ENCODE peak calls at places on chromosomes 16 and 17, in four cellular contexts. N is tibial nerve, K is IMR-90, J is psoas muscle. D is an unnamed sample.

GRCh38 chr17:63635787-63636186 is 13.6 kb downstream of the MAP3K3 start:
- DNase-seq in N (no peak), K (no peak), J (no peak), D (no peak)

GRCh38 chr16:1093284-1094123 is 2.5 kb downstream of the C1QTNF8 start:
- DNase-seq in N (no peak), K (no peak), J (no peak), D (no peak)

GRCh38 chr17:10614536-10615155 is 42.5 kb downstream of the MYH3 start:
- DNase-seq in N (peak; percentile 66), K (peak; percentile 51), J (peak; percentile 32), D (no peak)

GRCh38 chr16:85347213-85347591 is 234.9 kb upstream of the CIBAR2 start:
- DNase-seq in N (no peak), K (no peak), J (no peak), D (no peak)

GRCh38 chr17:70736375-70736957 is 567.1 kb downstream of the KCNJ2 start:
- DNase-seq in N (no peak), K (no peak), J (no peak), D (no peak)

GRCh38 chr17:18184143-18185007 is 747 bp downstream of the ALKBH5 start:
- DNase-seq in N (peak; percentile 22), K (peak; percentile 55), J (peak; percentile 54), D (no peak)

GRCh38 chr17:47200325-47200663 is 8.9 kb upstream of the MYL4 start:
- DNase-seq in N (no peak), K (no peak), J (no peak), D (no peak)

GRCh38 chr17:74532115-74532514 is 840 bp upstream of the CD300LB start:
- DNase-seq in N (peak; percentile 48), K (no peak), J (no peak), D (no peak)

GRCh38 chr16:83305092-83305491 is 502.7 kb upstream of the HSBP1 start:
- DNase-seq in N (no peak), K (peak; percentile 86), J (no peak), D (no peak)

GRCh38 chr16:48864055-48864454 is 254.1 kb upstream of the N4BP1 start:
- DNase-seq in N (no peak), K (no peak), J (no peak), D (no peak)

GRCh38 chr16:49281843-49282642 is 405 bp upstream of the CBLN1 start:
- DNase-seq in N (peak; percentile 50), K (peak; percentile 16), J (peak; percentile 81), D (no peak)

GRCh38 chr17:56630202-56630601 is 36.7 kb downstream of the NOG start:
- DNase-seq in N (no peak), K (no peak), J (no peak), D (no peak)

DNA sequence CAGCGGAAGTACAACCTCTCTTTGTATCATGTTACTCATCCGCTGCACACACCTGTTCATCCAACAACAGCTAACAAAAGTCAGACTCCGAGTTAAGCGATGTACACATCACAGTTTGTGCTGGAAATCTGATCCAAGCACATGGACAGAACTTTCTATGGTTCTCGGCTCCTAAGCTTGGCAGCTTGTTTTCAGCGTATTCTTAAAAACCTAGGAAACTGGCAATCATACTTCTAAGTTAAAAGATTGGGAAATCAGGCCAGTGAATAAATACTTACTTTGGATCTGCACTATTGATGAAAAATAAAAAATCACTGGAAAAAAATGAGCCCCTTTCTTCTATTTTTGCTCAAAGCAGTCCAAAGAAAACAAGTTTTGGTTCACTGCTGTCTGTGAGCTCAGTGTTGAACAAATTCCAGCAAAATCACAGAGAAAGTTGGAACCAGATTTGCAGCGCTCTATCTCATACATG is 71.4 kb upstream of the CREBBP start:
- DNase-seq in N (peak; percentile 56), K (peak; percentile 28), J (no peak), D (no peak)
- H3K4me3 ChIP-seq in N (no peak overlapping the region), K (no peak overlapping the region), J (no peak overlapping the region), D (no peak overlapping the region)

GRCh38 chr16:60945225-60945624 is 1091.0 kb downstream of the CDH8 start:
- DNase-seq in N (no peak), K (no peak), J (no peak), D (no peak)
- H3K9me3 ChIP-seq in N (no peaks in the 10 kb centered on the region), K (peaks cover 1% of the 10 kb centered on the region), J (no peaks in the 10 kb centered on the region), D (no peaks in the 10 kb centered on the region)

GRCh38 chr16:3977376-3977775 is 96.9 kb upstream of the CREBBP start:
- DNase-seq in N (no peak), K (no peak), J (no peak), D (no peak)
- H3K27ac ChIP-seq in N (no peak overlapping the region), K (no peak overlapping the region), J (no peak overlapping the region), D (no peak overlapping the region)

GRCh38 chr17:40075216-40076100 is 12.7 kb downstream of the THRA start:
- DNase-seq in N (peak; percentile 91), K (peak; percentile 48), J (peak; percentile 83), D (no peak)
- H3K4me3 ChIP-seq in N (no peak overlapping the region), K (no peak overlapping the region), J (peak overlapping the region; percentile 51), D (peak overlapping the region; percentile 40)

GRCh38 chr16:3305109-3306068 is at the start of the genes TIGD7 and ZNF75A:
- DNase-seq in N (peak; percentile 62), K (peak; percentile 88), J (peak; percentile 88), D (peak; percentile 35)
- H3K9me3 ChIP-seq in N (peaks cover 4% of the 10 kb centered on the region), K (peaks cover 47% of the 10 kb centered on the region), J (peaks cover 58% of the 10 kb centered on the region), D (peaks cover 94% of the 10 kb centered on the region)

DNA sequence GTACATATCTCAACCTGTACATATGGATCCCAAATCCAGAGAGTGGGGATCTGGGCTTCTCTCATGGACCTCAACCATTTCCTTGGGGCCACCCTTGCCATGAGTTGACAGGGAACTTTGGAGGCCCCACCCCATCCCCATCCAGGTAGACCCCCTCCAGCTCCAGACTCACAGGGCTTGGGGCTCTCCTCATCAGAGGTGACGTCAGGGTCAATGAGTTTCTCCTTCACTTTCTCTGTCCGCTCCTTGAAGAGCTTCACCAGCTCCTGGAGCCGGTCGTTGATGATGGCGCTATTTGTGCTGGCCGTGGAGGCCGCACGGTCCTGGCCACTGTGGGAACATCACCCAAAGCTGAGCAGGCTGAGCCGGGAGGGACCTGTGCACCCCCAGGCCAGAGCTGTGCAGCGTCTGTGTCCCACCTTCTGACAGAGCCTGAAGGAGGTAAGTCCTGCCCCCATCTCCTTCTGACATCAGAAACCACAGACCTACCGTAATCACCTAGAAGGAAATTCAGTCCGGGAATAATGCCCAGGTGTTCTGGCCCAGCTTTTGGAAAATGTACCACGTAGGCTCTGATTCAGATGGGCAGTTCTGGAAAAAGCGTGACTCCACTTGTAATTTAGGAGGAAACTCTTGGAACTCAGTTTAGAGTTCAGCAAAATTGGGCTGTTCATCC is 50.6 kb downstream of the CNGB1 start:
- DNase-seq in N (no peak), K (no peak), J (no peak), D (no peak)
- H3K27ac ChIP-seq in N (no peak overlapping the region), K (no peak overlapping the region), J (no peak overlapping the region), D (no peak overlapping the region)

GRCh38 chr17:82342361-82343079 is 9.0 kb upstream of the SECTM1 start:
- DNase-seq in N (no peak), K (no peak), J (no peak), D (no peak)

GRCh38 chr17:82343560-82343959 is 10.0 kb upstream of the SECTM1 start:
- DNase-seq in N (no peak), K (no peak), J (no peak), D (no peak)

GRCh38 chr17:82339634-82340580 is 6.3 kb upstream of the SECTM1 start:
- DNase-seq in N (no peak), K (no peak), J (no peak), D (no peak)

GRCh38 chr17:82334622-82335394 is 1.2 kb upstream of the SECTM1 start:
- DNase-seq in N (no peak), K (peak; percentile 22), J (no peak), D (no peak)

DNA sequence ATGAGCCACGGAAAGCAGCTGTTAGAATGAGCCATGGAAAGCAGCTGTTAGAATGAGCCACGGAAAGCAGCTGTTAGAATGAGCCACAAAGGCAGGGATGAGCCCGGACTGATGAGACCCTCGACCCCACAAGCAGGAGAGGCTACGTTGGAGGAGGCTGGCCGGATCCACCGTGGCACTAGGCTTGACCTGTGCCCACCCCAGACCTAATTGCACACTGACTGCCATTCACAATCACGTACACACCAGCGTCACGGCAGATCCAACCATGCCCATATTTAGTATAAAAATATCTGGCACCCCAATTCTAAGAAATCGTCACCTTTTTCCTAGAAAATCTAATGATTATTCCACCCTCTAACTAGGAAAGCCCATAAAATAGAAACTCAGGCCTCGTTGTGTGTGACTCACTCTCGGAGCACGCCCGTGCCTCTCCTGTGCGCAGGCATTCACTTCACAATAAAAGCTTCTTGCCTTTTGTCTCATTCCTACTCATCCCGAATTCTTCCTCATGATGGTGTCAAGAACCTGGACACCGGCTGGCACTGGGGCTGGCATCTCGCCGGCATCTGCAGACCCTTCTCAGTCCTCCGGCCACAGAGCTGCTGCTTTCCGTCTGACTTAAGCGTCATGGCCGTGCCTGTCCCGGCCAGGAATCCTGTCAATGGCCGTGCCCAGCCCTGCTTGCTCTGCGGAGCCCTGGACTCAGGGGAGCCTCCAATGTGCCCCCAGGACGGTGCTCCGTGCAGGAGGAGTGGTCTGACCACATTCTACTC is 5.5 kb upstream of the SECTM1 start:
- DNase-seq in N (peak; percentile 38), K (peak; percentile 71), J (no peak), D (no peak)
- H3K4me3 ChIP-seq in N (peak overlapping the region; percentile 24), K (no peak overlapping the region), J (peak overlapping the region; percentile 56), D (peak overlapping the region; percentile 4)

D was measured in esophagus squamous epithelium.